ENCODE peak calls at places on chromosomes 3 and 15, in five cellular contexts. T, K, G, W and R are unnamed samples.

GRCh38 chr3:106423321-106424225 is 554.8 kb upstream of the CBLB start:
- DNase-seq in T (no peak), K (no peak), G (no peak), W (no peak), R (no peak)

GRCh38 chr3:141104151-141104741 is 53.1 kb downstream of the SPSB4 start:
- DNase-seq in T (peak; percentile 40), K (peak; percentile 41), G (no peak), W (peak; percentile 59), R (no peak)

GRCh38 chr3:78908236-78908635 is 859.6 kb downstream of the ROBO1 start:
- DNase-seq in T (no peak), K (no peak), G (no peak), W (no peak), R (no peak)

GRCh38 chr15:49877117-49877860 is 241.7 kb downstream of the ATP8B4 start:
- DNase-seq in T (peak; percentile 26), K (no peak), G (no peak), W (peak; percentile 53), R (no peak)

GRCh38 chr3:11380314-11380713 is 108.1 kb downstream of the ATG7 start:
- DNase-seq in T (no peak), K (no peak), G (no peak), W (no peak), R (no peak)

GRCh38 chr15:91469627-91470567 is 369.8 kb downstream of the SV2B start:
- DNase-seq in T (no peak), K (no peak), G (no peak), W (no peak), R (no peak)

GRCh38 chr15:63896336-63897115 is 62.8 kb upstream of the HERC1 start:
- DNase-seq in T (no peak), K (peak; percentile 65), G (no peak), W (peak; percentile 62), R (no peak)

GRCh38 chr3:172848910-172849309 is 98.4 kb downstream of the ECT2 start:
- DNase-seq in T (no peak), K (no peak), G (peak; percentile 95), W (no peak), R (no peak)

GRCh38 chr3:129231331-129232119 is 17.9 kb upstream of the COPG1 start:
- DNase-seq in T (no peak), K (no peak), G (no peak), W (no peak), R (no peak)

GRCh38 chr15:89781891-89782618 is 5.9 kb downstream of the MESP2 start:
- DNase-seq in T (no peak), K (no peak), G (no peak), W (no peak), R (no peak)
- H3K27ac ChIP-seq in T (no peak overlapping the region), K (no peak overlapping the region), G (no peak overlapping the region), W (no peak overlapping the region), R (no peak overlapping the region)

GRCh38 chr15:39344662-39345141 is 236.2 kb upstream of the THBS1 start:
- DNase-seq in T (no peak), K (no peak), G (no peak), W (no peak), R (peak; percentile 50)
- H3K27ac ChIP-seq in T (no peak overlapping the region), K (no peak overlapping the region), G (no peak overlapping the region), W (no peak overlapping the region), R (peak overlapping the region; percentile 85)

DNA sequence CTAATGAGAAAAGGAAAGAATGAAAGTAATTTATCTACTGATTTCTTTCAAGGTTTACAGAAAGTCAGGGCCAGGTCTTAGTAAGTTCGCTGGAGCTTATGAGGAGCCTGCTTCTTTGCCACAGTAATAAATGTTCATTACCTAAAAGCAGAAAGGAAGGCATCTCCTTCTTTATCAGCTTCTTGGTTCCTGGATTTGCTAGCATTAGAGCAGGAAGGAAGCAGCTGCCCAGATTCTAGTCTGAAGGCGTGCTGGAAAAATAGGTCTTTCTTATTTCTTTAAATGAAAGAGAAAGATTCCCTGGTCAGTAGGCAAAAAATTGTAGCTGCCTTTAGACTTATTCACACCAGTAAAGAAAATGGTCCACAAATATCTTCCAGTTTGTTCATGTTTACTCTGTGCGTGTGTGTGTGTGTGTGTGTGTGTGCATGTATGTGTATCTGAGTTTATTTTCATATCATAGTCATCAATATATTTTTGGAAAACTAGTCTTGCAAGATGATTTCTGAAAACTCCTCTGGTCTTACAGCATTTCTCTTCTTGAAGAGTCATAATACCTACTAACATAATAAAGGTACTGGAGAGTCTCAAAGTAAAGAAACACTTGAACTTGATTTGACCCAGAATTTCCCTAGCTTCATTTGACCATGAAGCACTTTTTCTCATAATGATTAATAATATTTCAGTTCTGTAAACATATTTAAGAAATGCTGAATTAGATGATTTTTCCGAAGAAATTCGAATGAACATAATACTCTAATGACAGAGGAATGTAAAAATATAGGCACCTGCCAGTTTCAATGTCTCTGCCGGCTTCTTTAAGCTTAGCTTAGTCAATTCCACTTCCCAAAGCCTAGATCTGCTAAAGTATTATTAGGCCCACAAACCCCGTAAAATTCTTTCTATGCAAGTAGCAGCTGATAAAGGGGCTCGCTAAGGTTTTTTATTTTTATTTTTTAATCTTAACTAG is 255.2 kb upstream of the ZPLD1 start:
- DNase-seq in T (no peak), K (no peak), G (no peak), W (no peak), R (no peak)
- H3K27ac ChIP-seq in T (no peak overlapping the region), K (peak overlapping the region; percentile 72), G (peak overlapping the region; percentile 28), W (no peak overlapping the region), R (no peak overlapping the region)

DNA sequence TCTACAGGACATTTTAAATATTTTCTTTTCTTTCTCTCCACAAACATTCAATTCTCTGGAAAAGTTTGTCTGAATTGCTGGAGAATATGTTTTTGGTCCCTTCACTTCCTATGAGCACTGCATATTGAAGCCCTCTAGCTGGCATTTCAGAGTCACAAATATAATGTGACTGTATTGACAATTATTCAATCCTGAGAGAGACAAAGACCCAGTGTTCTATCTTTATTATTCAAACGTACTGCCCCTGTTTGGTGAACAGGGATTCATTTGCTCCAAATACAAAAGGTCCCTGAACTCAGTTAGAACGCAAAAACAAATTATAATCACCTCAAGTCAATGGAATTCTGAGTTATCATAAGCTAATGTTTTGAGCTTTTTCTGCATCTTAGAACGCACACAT is 173.1 kb upstream of the CDIN1 start:
- DNase-seq in T (no peak), K (no peak), G (no peak), W (no peak), R (no peak)
- H3K27ac ChIP-seq in T (no peak overlapping the region), K (no peak overlapping the region), G (no peak overlapping the region), W (no peak overlapping the region), R (no peak overlapping the region)